ENCODE peak calls at places on chromosomes 2 and 18, in six cellular contexts. M, W, F, O, C and N are unnamed samples.

GRCh38 chr2:239832101-239832994 is 192.8 kb downstream of the NDUFA10 start:
- DNase-seq in F (no peak), M (no peak), W (no peak), O (no peak), C (no peak), N (no peak)

GRCh38 chr2:72991980-72992733 is 74.8 kb downstream of the EMX1 start:
- DNase-seq in M (no peak), O (no peak), F (no peak), W (no peak), C (no peak), N (no peak)

GRCh38 chr2:212970132-212970531 is 181.3 kb downstream of the IKZF2 start:
- DNase-seq in O (peak; percentile 66), F (no peak), C (no peak), M (no peak), W (no peak), N (peak; percentile 81)

GRCh38 chr18:63683152-63683551 is 19.6 kb upstream of the SERPINB11 start:
- DNase-seq in W (peak; percentile 97), C (peak; percentile 75), M (no peak), O (peak; percentile 76), F (peak; percentile 96), N (peak; percentile 100)

GRCh38 chr2:234630676-234631350 is 133.9 kb upstream of the ARL4C start:
- DNase-seq in M (no peak), C (no peak), F (peak; percentile 63), O (peak; percentile 35), W (peak; percentile 30), N (peak; percentile 59)

GRCh38 chr2:85954918-85955420 is 66.2 kb upstream of the ST3GAL5 start:
- DNase-seq in C (peak; percentile 43), F (peak; percentile 45), M (no peak), W (no peak), O (no peak), N (peak; percentile 95)

GRCh38 chr18:67599277-67599676 is 82.8 kb upstream of the DSEL start:
- DNase-seq in O (peak; percentile 84), F (no peak), M (no peak), W (peak; percentile 7), C (no peak), N (peak; percentile 35)

GRCh38 chr2:164568317-164568716 is 53.0 kb downstream of the GRB14 start:
- DNase-seq in F (no peak), C (no peak), M (no peak), O (no peak), W (no peak), N (no peak)

GRCh38 chr2:9285921-9286320 is 79.3 kb downstream of the ASAP2 start:
- DNase-seq in M (no peak), C (no peak), O (no peak), W (peak; percentile 16), F (no peak), N (peak; percentile 42)

GRCh38 chr2:203492965-203493364 is 42.1 kb downstream of the RAPH1 start:
- DNase-seq in M (no peak), F (no peak), C (no peak), W (no peak), O (peak; percentile 67), N (peak; percentile 20)

GRCh38 chr18:52311331-52311730 is 28.7 kb upstream of the DCC start:
- DNase-seq in C (no peak), F (no peak), M (no peak), W (peak; percentile 33), O (no peak), N (peak; percentile 79)

GRCh38 chr2:173860082-173860481 is 105.1 kb downstream of the SP3 start:
- DNase-seq in C (no peak), M (no peak), O (no peak), W (no peak), F (no peak), N (no peak)

GRCh38 chr2:111701266-111701665 is 182.7 kb downstream of the ANAPC1 start:
- DNase-seq in O (no peak), W (peak; percentile 61), M (no peak), C (no peak), F (peak; percentile 75), N (peak; percentile 24)

GRCh38 chr2:11802782-11803191 is 56.4 kb downstream of the LPIN1 start:
- DNase-seq in O (peak; percentile 85), F (no peak), W (no peak), M (no peak), C (no peak), N (peak; percentile 13)

GRCh38 chr2:11797846-11798245 is 51.4 kb downstream of the LPIN1 start:
- DNase-seq in F (no peak), M (no peak), W (no peak), O (no peak), C (no peak), N (no peak)

GRCh38 chr2:11799826-11800225 is 53.4 kb downstream of the LPIN1 start:
- DNase-seq in C (no peak), W (no peak), M (no peak), O (no peak), F (no peak), N (no peak)

GRCh38 chr2:11796190-11797171 is 50.0 kb downstream of the LPIN1 start:
- DNase-seq in O (peak; percentile 8), C (no peak), F (no peak), M (no peak), W (no peak), N (no peak)

GRCh38 chr2:11798946-11799495 is 52.6 kb downstream of the LPIN1 start:
- DNase-seq in O (no peak), C (no peak), M (no peak), F (no peak), W (no peak), N (no peak)
- H3K36me3 ChIP-seq in O (peaks cover 54% of the 10 kb centered on the region), C (no peaks in the 10 kb centered on the region), M (peaks cover 18% of the 10 kb centered on the region), F (peaks cover 22% of the 10 kb centered on the region), W (peaks cover 46% of the 10 kb centered on the region), N (peaks cover 15% of the 10 kb centered on the region)

DNA sequence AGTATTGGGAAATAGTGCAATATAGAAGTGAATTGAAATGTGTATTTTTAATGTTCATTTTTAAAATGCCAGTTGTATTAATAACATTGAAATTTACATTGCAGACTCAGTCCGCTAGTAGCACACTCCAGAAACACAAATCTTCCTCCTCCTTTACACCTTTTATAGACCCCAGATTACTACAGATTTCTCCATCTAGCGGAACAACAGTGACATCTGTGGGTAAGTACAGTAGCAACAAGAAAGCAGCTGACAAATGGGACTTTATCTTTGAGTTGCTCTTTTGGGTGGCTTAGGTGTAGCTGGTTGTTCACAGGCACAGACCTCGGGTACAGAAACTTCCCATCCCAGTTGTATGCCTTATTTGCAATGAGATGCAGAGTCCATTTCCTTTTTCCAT is 118.2 kb upstream of the IL1R2 start:
- DNase-seq in C (no peak), W (no peak), F (no peak), O (no peak), M (no peak), N (no peak)
- TF ChIP-seq CTCF in C (peak; percentile 41), W (no peak), F (peak; percentile 39), O (peak; percentile 24), M (peak; percentile 21), N (peak; percentile 13)

GRCh38 chr18:2654828-2655152 is 736 bp upstream of the SMCHD1 start:
- DNase-seq in M (no peak), O (no peak), W (no peak), F (no peak), C (no peak), N (no peak)

GRCh38 chr18:2651981-2652380 is 3.5 kb upstream of the SMCHD1 start:
- DNase-seq in W (no peak), C (no peak), F (peak; percentile 74), O (no peak), M (no peak), N (peak; percentile 65)

GRCh38 chr18:2655153-2655953 is at the start of gene SMCHD1:
- DNase-seq in C (peak; percentile 92), O (peak; percentile 66), W (peak; percentile 83), M (peak; percentile 94), F (peak; percentile 49), N (peak; percentile 48)

GRCh38 chr18:2654105-2654827 is 1.3 kb upstream of the SMCHD1 start:
- DNase-seq in M (no peak), O (peak; percentile 32), C (no peak), W (no peak), F (no peak), N (peak; percentile 17)

DNA sequence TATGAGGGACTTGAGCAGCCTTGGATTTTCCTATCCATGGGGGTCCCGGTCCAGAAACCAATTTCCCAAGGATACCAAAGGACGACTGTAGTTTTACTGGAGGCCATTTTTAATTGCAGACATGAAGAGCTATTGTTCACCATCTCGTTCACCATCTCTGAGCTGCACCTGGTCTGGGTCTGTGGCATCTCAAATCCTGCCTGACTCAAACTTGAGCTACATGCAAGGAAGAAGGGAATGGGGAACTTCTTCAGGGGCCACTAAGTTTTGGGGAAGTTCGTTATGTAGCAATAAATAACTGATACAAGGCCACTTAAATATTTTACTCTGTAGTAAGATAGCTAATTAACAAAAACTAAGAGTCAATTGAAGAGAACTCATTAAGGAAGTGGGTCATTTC is 2.1 kb upstream of the SMCHD1 start:
- DNase-seq in F (no peak), W (no peak), M (no peak), O (no peak), C (no peak), N (no peak)
- H3K27me3 ChIP-seq in F (no peaks in the 10 kb centered on the region), W (no peaks in the 10 kb centered on the region), M (no peaks in the 10 kb centered on the region), O (no peaks in the 10 kb centered on the region), C (no peaks in the 10 kb centered on the region), N (no peaks in the 10 kb centered on the region)

GRCh38 chr2:110659248-110659647 is 18.6 kb downstream of the BUB1 start:
- DNase-seq in F (no peak), O (peak; percentile 57), M (no peak), C (peak; percentile 19), W (no peak), N (peak; percentile 48)
- H3K36me3 ChIP-seq in F (peaks cover 54% of the 10 kb centered on the region), O (peaks cover 16% of the 10 kb centered on the region), M (peaks cover 19% of the 10 kb centered on the region), C (no peaks in the 10 kb centered on the region), W (peaks cover 44% of the 10 kb centered on the region), N (no peaks in the 10 kb centered on the region)

GRCh38 chr2:47264183-47264582 is 109.1 kb upstream of the STPG4 start:
- DNase-seq in M (no peak), F (no peak), W (no peak), O (no peak), C (no peak), N (no peak)
- TF ChIP-seq CTCF in M (no peak), F (no peak), W (no peak), O (no peak), C (no peak), N (no peak)

DNA sequence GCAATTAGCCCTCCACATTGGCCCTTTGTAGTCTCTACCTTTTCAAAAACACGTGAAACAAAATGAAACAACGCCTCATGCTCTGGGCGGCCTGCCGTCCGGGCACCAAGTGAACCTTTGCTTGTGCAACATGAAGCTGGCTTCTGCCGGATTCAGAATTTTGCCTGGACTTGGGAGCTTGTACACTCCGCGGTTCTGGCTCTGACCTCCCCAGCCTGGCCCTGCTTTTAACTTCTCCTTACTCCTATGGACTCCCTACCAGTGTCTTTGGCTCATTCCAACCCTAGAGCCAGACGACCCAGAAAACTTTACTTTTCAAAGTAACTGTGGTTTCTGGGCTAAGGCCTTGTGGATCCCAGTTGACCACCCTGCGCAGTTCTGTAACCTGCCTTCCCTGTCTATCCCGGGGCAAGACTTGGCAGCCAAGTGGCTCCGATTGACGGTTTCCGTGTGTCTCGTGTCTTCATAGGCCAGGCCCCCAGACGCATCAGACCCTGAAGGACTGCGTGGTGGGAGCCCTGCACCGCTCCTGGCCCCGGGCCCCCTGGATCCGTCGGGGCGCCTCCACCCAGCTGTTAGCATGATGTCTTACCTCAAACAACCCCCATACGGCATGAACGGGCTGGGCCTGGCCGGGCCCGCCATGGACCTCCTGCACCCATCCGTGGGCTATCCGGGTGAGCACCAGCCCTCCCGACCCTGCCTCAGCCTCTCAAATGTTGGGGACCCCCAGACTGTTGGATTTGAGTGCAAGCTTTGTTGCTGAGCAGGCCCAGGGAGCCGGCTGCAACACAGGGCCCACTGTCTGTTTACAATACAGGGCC is 2.0 kb downstream of the OTX1 start:
- DNase-seq in C (no peak), M (peak; percentile 18), O (no peak), W (no peak), F (no peak), N (no peak)
- H3K27me3 ChIP-seq in C (peaks cover 95% of the 10 kb centered on the region), M (no peaks in the 10 kb centered on the region), O (peaks cover 90% of the 10 kb centered on the region), W (no peaks in the 10 kb centered on the region), F (no peaks in the 10 kb centered on the region), N (no peaks in the 10 kb centered on the region)

GRCh38 chr2:55530539-55531081 is 11.1 kb downstream of the CFAP36 start:
- DNase-seq in M (no peak), W (no peak), O (no peak), F (no peak), C (no peak), N (no peak)
- H3K36me3 ChIP-seq in M (no peaks in the 10 kb centered on the region), W (peaks cover 5% of the 10 kb centered on the region), O (peaks cover 8% of the 10 kb centered on the region), F (peaks cover 8% of the 10 kb centered on the region), C (no peaks in the 10 kb centered on the region), N (peaks cover 5% of the 10 kb centered on the region)